ENCODE peak calls at places on chromosomes 7 and 10, in seven cellular contexts. S, X, I, E, K, J and L are unnamed samples.

GRCh38 chr7:121273467-121274167 is 55.2 kb upstream of the WNT16 start:
- DNase-seq in J (peak; percentile 36), X (no peak), K (no peak), S (peak; percentile 10), I (no peak), E (no peak), L (peak; percentile 54)

GRCh38 chr10:89283988-89284475 is 17.8 kb upstream of the IFIT2 start:
- DNase-seq in I (peak; percentile 81), J (no peak), E (peak; percentile 15), S (no peak), X (peak; percentile 61), K (no peak), L (peak; percentile 92)

GRCh38 chr10:104802941-104803340 is 161.9 kb downstream of the SORCS3 start:
- DNase-seq in E (no peak), K (no peak), J (no peak), S (no peak), I (no peak), X (no peak), L (no peak)

GRCh38 chr7:25672476-25672875 is 444.2 kb upstream of the NPVF start:
- DNase-seq in I (no peak), S (no peak), K (no peak), X (no peak), J (no peak), E (no peak), L (no peak)

GRCh38 chr10:119634219-119634544 is 17.0 kb upstream of the BAG3 start:
- DNase-seq in E (no peak), K (no peak), J (no peak), I (peak; percentile 43), X (no peak), S (peak; percentile 14), L (peak; percentile 61)

GRCh38 chr10:29783211-29783947 is 148.6 kb upstream of the SVIL start:
- DNase-seq in S (no peak), I (no peak), E (peak; percentile 55), J (peak; percentile 78), K (no peak), X (no peak), L (peak; percentile 22)

GRCh38 chr7:2979276-2979675 is 64.4 kb downstream of the CARD11 start:
- DNase-seq in E (no peak), J (peak; percentile 13), S (no peak), X (no peak), K (no peak), I (no peak), L (no peak)

GRCh38 chr10:122050316-122050715 is 61.4 kb downstream of the TACC2 start:
- DNase-seq in K (no peak), X (no peak), J (no peak), E (no peak), I (no peak), S (no peak), L (no peak)

GRCh38 chr7:116180302-116180701 is 30.0 kb upstream of the TES start:
- DNase-seq in S (peak; percentile 38), J (peak; percentile 71), I (peak; percentile 21), E (peak; percentile 52), K (no peak), X (no peak), L (peak; percentile 85)

GRCh38 chr7:158707610-158708009 is 3.0 kb upstream of the NCAPG2 start:
- DNase-seq in E (no peak), J (no peak), X (no peak), K (no peak), I (no peak), S (no peak), L (no peak)

GRCh38 chr7:38068461-38068860 is 109.6 kb upstream of the STARD3NL start:
- DNase-seq in E (no peak), S (no peak), J (no peak), I (no peak), X (no peak), K (no peak), L (no peak)

GRCh38 chr10:11610855-11611247 is 599 bp downstream of the USP6NL start:
- DNase-seq in E (peak; percentile 28), S (peak; percentile 48), K (no peak), I (peak; percentile 30), X (peak; percentile 28), J (peak; percentile 33), L (peak; percentile 70)

GRCh38 chr10:76126607-76127190 is 695.3 kb downstream of the LRMDA start:
- DNase-seq in K (no peak), S (no peak), E (peak; percentile 63), X (no peak), I (no peak), J (no peak), L (peak; percentile 75)

GRCh38 chr10:70679498-70679897 is 7.2 kb downstream of the ADAMTS14 start:
- DNase-seq in J (no peak), E (no peak), S (no peak), I (no peak), K (no peak), X (no peak), L (peak; percentile 88)

DNA sequence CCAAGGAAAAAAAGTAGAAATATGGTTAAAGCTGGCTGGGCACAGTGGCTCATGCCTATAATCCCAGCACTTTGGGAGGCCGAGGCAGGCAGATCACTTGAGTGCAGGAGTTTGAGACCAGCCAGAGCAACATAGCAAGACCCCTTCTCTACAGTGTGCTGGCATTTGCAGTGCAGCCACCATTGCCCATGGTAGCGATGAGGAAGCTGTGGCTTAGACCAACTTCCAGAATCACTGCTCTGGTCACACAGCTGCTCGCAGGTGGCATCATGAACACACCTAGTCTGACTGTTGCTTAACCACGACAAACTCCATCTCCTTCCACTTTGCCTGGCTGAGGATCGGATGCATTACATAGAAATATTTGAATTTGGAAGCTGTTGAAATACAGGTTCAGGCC is 137.1 kb downstream of the CUX1 start:
- DNase-seq in X (no peak), K (no peak), J (no peak), E (no peak), I (no peak), S (peak; percentile 44), L (no peak)
- H3K4me1 ChIP-seq in X (peaks cover 18% of the 10 kb centered on the region), K (peaks cover 43% of the 10 kb centered on the region), J (peaks cover 4% of the 10 kb centered on the region), E (peaks cover 5% of the 10 kb centered on the region), I (peaks cover 19% of the 10 kb centered on the region), S (peaks cover 68% of the 10 kb centered on the region), L (peaks cover 24% of the 10 kb centered on the region)

GRCh38 chr7:102849079-102849478 is 63.7 kb upstream of the LRRC17 start:
- DNase-seq in S (no peak), E (no peak), X (no peak), I (no peak), K (no peak), J (no peak), L (peak; percentile 48)

GRCh38 chr7:102845351-102845750 is 67.4 kb upstream of the LRRC17 start:
- DNase-seq in K (no peak), I (no peak), E (no peak), S (no peak), J (no peak), X (no peak), L (no peak)

GRCh38 chr7:102843850-102844249 is 69.0 kb upstream of the LRRC17 start:
- DNase-seq in I (no peak), X (no peak), E (no peak), K (no peak), J (no peak), S (no peak), L (no peak)

DNA sequence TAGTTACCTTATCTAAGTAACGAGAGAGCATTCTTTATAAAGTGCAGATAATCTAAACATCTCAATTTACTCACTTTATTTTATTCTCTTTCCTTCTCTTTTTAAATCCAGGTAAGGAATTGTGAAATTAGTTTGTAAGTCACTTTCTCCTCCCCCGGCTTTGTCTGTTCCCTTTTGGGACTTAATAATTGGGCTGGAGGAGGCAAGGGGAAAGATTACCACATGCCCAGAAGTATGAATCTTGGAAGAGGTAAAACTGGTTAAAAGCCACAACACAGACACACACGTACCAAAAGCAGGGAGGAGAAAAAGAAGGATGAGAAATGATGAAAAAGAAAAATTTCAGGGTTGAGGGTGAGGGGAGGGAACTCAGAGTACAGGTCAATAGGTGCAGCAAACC is 63.3 kb upstream of the LRRC17 start:
- DNase-seq in K (no peak), X (no peak), I (no peak), E (no peak), J (no peak), S (no peak), L (no peak)
- H3K4me3 ChIP-seq in K (no peak overlapping the region), X (no peak overlapping the region), I (no peak overlapping the region), E (no peak overlapping the region), J (no peak overlapping the region), S (no peak overlapping the region), L (no peak overlapping the region)

GRCh38 chr10:52586710-52587109 is 185.9 kb downstream of the MBL2 start:
- DNase-seq in J (no peak), I (no peak), K (no peak), E (no peak), S (no peak), X (no peak), L (no peak)

GRCh38 chr10:52578871-52579405 is 193.6 kb downstream of the MBL2 start:
- DNase-seq in J (no peak), K (no peak), I (no peak), E (no peak), S (no peak), X (no peak), L (peak; percentile 70)

DNA sequence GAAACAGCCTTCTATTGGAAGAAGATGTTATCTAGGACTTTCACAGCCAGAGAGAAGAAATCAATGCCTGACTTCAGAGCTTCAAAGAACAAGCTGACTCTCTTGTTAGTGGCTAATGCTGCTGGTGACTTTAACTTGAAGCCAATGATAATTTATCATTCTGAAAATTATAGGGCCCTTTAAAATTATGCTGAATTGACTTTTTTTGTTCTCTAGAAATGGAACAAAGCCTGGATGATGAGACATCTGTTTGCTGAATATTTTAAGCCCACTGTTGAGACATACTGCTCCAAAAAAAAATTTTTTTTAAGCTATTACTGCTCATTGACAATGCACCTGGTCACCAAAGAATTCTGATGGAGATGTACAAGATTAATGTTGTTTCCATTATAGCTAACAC is 189.2 kb downstream of the MBL2 start:
- DNase-seq in K (no peak), J (no peak), S (no peak), X (no peak), I (no peak), E (no peak), L (no peak)
- H3K9me3 ChIP-seq in K (no peaks in the 10 kb centered on the region), J (no peaks in the 10 kb centered on the region), S (no peaks in the 10 kb centered on the region), X (no peaks in the 10 kb centered on the region), I (no peaks in the 10 kb centered on the region), E (peaks cover 2% of the 10 kb centered on the region), L (peaks cover 21% of the 10 kb centered on the region)

GRCh38 chr7:79787101-79787500 is 333.6 kb upstream of the MAGI2 start:
- DNase-seq in I (no peak), K (no peak), J (no peak), E (no peak), S (no peak), X (no peak), L (no peak)

GRCh38 chr7:79789584-79790345 is 336.3 kb upstream of the MAGI2 start:
- DNase-seq in E (no peak), K (no peak), X (no peak), I (no peak), S (no peak), J (no peak), L (peak; percentile 85)

GRCh38 chr7:79787623-79788022 is 334.2 kb upstream of the MAGI2 start:
- DNase-seq in I (no peak), J (no peak), E (no peak), S (no peak), X (no peak), K (no peak), L (peak; percentile 26)

GRCh38 chr7:79786187-79786586 is 332.7 kb upstream of the MAGI2 start:
- DNase-seq in K (no peak), J (no peak), X (no peak), I (no peak), E (no peak), S (no peak), L (no peak)

DNA sequence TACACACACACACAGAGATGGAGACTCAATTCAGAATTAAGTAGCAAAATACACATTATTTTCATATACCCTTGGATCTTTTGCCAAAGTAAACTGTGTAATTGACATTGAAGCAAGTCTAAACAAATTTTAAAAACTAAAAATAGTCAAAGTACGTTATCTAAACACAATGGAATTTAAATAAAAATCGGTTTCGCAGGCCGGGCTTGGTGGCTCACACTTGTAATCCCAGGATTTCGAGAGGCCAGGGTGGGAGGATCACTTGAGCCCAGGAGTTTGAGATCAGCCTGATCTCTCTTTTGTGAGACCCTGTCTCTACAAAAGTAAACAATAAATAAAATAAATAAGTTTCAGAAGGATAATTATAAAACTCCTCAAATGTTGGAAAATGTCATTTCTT is 337.4 kb upstream of the MAGI2 start:
- DNase-seq in E (no peak), X (no peak), S (no peak), J (no peak), K (no peak), I (no peak), L (no peak)
- H3K4me1 ChIP-seq in E (no peaks in the 10 kb centered on the region), X (no peaks in the 10 kb centered on the region), S (no peaks in the 10 kb centered on the region), J (no peaks in the 10 kb centered on the region), K (no peaks in the 10 kb centered on the region), I (no peaks in the 10 kb centered on the region), L (peaks cover 18% of the 10 kb centered on the region)